ENCODE peak calls at places on chromosome 17, in five cellular contexts. U is cardiac fibroblast, Y is PC-9, T is stomach, H is adrenal gland. R is an unnamed sample.

GRCh38 chr17:17684901-17685774 is 3.9 kb downstream of the RAI1 start:
- DNase-seq in U (peak), Y (peak), T (peak), H (peak), R (peak)

GRCh38 chr17:29179232-29180036 is 764 bp downstream of the MYO18A start:
- DNase-seq in U (no peak), Y (peak), T (peak), H (no peak), R (peak)

GRCh38 chr17:72305964-72306551 is 185.2 kb downstream of the SOX9 start:
- DNase-seq in U (peak), Y (no peak), T (no peak), H (no peak), R (peak)

GRCh38 chr17:58658804-58659713 is 32.8 kb downstream of the TEX14 start:
- DNase-seq in U (peak), Y (peak), T (peak), H (peak), R (peak)

GRCh38 chr17:77274137-77274829 is 133.5 kb downstream of the SEC14L1 start:
- DNase-seq in U (no peak), Y (no peak), T (no peak), H (no peak), R (no peak)

GRCh38 chr17:40903129-40903847 is 18.2 kb upstream of the KRT20 start:
- DNase-seq in U (no peak), Y (peak), T (peak), H (no peak), R (no peak)

GRCh38 chr17:4485676-4486646 is 12.7 kb upstream of the SPNS2 start:
- DNase-seq in U (no peak), Y (peak), T (no peak), H (no peak), R (no peak)

GRCh38 chr17:41785091-41785875 is 1.2 kb downstream of the JUP start:
- DNase-seq in U (peak), Y (peak), T (no peak), H (no peak), R (peak)

GRCh38 chr17:70187383-70187782 is 18.1 kb downstream of the KCNJ2 start:
- DNase-seq in U (peak), Y (no peak), T (no peak), H (no peak), R (no peak)

GRCh38 chr17:238071-238963 is 56.9 kb upstream of the DOC2B start:
- DNase-seq in U (no peak), Y (no peak), T (no peak), H (no peak), R (no peak)

GRCh38 chr17:78923660-78924453 is 1.3 kb downstream of the TIMP2 start:
- DNase-seq in U (no peak), Y (peak), T (peak), H (peak), R (peak)

DNA sequence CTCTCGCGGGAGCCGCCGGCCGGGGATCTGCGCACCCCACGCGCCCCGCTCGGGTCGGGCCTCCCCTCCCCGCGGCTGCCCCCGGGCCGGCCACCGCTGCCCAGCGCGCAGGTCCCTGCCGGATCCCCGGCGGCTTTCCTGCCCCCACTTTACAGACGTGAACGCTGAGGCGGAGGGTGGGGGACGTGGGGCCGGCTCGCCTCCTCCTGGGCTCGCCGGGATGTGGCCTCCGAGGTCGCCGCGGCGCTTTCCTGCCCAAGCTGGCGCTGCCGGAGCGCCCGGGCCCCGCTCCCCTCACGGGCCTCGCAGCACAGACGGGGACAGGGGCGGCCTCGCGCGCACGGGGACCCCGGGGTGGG is 26.7 kb downstream of the RTN4RL1 start:
- DNase-seq in U (no peak), Y (no peak), T (no peak), H (no peak), R (peak)
- H3K4me3 ChIP-seq in U (no peak), Y (no peak), T (peak), H (no peak), R (peak)

GRCh38 chr17:49315551-49315951 is 46.5 kb downstream of the ZNF652 start:
- DNase-seq in U (peak), Y (peak), T (peak), H (peak), R (peak)
- H3K4me3 ChIP-seq in U (no peak), Y (no peak), T (no peak), H (no peak), R (no peak)

GRCh38 chr17:16339402-16339801 is 13.9 kb downstream of the CENPV start:
- DNase-seq in U (no peak), Y (no peak), T (no peak), H (no peak), R (no peak)

GRCh38 chr17:16339959-16340358 is 13.3 kb downstream of the CENPV start:
- DNase-seq in U (no peak), Y (no peak), T (no peak), H (no peak), R (no peak)

GRCh38 chr17:16342979-16343378 is 10.3 kb downstream of the CENPV start:
- DNase-seq in U (peak), Y (no peak), T (no peak), H (peak), R (no peak)

GRCh38 chr17:16343569-16343968 is 9.7 kb downstream of the CENPV start:
- DNase-seq in U (no peak), Y (no peak), T (no peak), H (no peak), R (no peak)

DNA sequence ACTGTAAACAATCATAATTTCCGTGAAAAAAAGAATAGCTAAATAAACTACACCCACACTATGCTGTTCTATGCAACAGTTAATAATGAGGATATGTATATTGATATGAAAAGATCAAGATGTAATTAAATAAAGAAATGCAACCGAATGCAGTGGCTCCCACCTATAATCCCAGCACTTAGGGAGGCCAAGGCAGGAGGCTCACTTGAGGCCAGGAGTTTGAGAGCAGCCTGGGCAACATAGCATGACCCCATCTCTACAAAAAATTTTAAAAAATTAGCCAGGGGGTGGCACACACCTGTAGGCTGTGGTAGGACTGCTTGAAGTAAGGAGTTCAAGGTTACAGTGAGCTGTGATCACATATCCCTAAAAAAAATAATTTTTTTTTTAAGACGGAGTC is 14.9 kb downstream of the CENPV start:
- DNase-seq in U (no peak), Y (no peak), T (no peak), H (no peak), R (no peak)
- H3K4me3 ChIP-seq in U (no peak), Y (no peak), T (no peak), H (no peak), R (no peak)

DNA sequence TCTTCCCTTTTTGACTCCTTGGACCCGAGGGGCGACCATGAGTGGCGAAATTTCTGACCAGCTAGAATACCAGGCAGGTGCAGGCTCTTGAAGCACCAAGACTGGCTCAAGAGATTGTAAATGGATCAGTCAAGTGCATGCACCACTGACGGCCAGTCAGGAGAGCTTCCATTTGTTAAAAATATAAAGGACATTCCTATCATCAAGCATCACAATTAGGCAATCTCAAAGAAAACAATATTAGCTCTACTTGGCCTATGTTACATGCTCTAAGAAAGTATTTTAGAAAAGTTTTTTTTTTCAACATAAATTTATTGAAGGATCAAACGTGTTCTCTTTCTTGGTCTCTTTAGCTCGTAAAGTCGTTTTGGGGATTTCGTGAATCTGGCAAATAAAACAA is 1.5 kb upstream of the PRKCA start:
- DNase-seq in U (no peak), Y (no peak), T (no peak), H (no peak), R (no peak)
- H3K4me3 ChIP-seq in U (no peak), Y (peak), T (no peak), H (no peak), R (no peak)

DNA sequence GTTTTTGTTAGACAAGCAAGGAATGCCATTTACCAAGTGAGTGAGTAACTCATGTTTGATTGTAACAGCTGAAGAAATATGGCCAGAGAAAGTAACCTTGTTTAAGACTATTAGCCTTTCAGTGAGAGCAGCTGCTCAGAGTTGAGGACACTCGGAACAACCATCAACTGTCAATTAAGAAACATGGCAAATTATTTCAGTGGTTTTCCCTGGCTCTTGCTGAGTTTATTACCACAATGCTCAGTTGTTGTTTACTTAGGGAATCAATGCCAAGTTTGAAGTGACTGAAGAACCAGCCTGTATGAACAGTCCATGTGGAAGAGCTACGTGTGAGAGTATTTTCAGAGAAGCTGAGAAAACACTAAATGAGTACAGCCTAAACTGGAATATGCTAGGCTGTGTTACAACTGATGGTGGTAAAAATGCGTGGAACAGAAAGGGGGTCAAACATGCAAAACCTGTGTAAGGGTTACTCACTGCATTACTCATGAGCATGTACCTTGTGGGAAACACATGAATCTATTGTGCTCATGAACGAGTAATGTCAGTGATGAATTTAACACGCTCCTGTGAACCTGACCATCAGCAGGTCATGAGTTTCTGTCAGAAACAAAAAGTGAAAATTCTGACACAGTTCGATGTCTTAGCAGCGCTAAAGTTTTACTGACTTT is 33.7 kb downstream of the GNA13 start:
- DNase-seq in U (peak), Y (peak), T (no peak), H (no peak), R (no peak)
- H3K4me3 ChIP-seq in U (no peak), Y (no peak), T (no peak), H (no peak), R (no peak)

GRCh38 chr17:64019486-64020067 is 856 bp downstream of the ICAM2 start:
- DNase-seq in U (no peak), Y (no peak), T (no peak), H (peak), R (no peak)
- H3K4me3 ChIP-seq in U (no peak), Y (no peak), T (peak), H (no peak), R (no peak)

DNA sequence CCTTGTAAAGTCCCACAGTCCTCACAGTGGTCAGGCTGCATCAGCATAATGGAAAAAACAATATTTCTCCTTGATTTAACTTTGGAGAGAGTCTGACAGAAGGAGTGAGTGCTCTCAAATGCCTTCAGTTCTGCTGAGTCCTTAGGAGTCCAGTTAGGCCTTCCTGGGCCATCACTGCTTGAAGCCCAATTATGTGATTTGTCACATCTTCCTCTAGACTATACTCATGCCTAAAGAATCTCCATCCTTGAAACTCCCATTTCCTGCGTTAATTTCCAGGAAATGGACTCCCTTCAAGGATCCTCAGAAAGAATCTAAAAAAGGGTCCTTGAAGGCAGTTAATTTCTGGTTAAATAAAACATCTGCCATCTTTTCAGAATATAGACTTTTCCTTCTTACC is 52.8 kb downstream of the SLFN5 start:
- DNase-seq in U (peak), Y (no peak), T (no peak), H (no peak), R (no peak)
- H3K4me3 ChIP-seq in U (no peak), Y (no peak), T (no peak), H (no peak), R (no peak)

DNA sequence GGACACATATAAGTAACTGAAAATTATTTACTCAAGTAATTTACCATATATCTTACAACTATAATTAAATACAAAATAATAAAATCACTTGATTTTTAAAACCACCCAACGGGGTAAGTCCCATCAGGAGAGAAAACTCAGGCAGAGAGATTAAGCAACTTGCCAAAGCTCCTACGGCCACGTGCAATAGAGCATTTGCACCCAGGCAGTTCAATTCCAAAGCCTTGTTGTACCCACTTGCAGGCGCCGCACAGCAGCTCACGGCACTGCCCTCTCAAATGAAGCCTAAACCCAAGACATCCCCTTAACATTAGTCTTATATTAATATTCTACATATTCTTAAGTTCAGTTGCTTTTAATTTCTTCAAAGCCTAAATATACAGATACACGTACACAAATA is 75.7 kb downstream of the SPAG9 start:
- DNase-seq in U (no peak), Y (no peak), T (no peak), H (no peak), R (no peak)
- H3K4me3 ChIP-seq in U (no peak), Y (no peak), T (no peak), H (no peak), R (no peak)

R was measured in H7.